ENCODE peak calls at places on chromosomes 5 and 9, in ten cellular contexts. Y is tibial nerve, G is Peyer's patch, M is ovary, Q is testis, E is upper lobe of right lung, I is stomach, K is cardiac muscle cell, Z is left lung, R is psoas muscle. V is an unnamed sample.
A peak's percentile ranks its signal among the peaks of the same experiment; 100 is the strongest.

GRCh38 chr5:8689773-8690172 is 820.8 kb downstream of the MTRR start:
- DNase-seq in Y (no peak), M (no peak), K (no peak), Q (no peak), R (no peak), I (no peak), Z (no peak), E (no peak), G (no peak), V (no peak)

GRCh38 chr5:24644757-24645156 is at the start of gene CDH10:
- DNase-seq in M (no peak), R (no peak), Q (peak; percentile 67), Z (no peak), K (peak; percentile 79), I (no peak), G (no peak), Y (no peak), E (no peak), V (no peak)

GRCh38 chr9:98709968-98710965 is 1.5 kb upstream of the GABBR2 start:
- DNase-seq in R (no peak), Y (no peak), E (no peak), Q (peak; percentile 30), G (no peak), Z (no peak), M (no peak), I (no peak), K (peak; percentile 77), V (no peak)

GRCh38 chr9:93623736-93624135 is 47.4 kb downstream of the PHF2 start:
- DNase-seq in I (no peak), G (no peak), Y (no peak), M (no peak), Z (no peak), K (no peak), R (no peak), Q (no peak), E (no peak), V (no peak)

GRCh38 chr5:18394154-18394804 is 760.0 kb downstream of the TAF11L14 start:
- DNase-seq in M (peak; percentile 43), K (peak; percentile 77), E (peak; percentile 78), Z (peak; percentile 42), Y (peak; percentile 18), I (peak; percentile 48), Q (peak; percentile 70), R (peak; percentile 27), G (no peak), V (no peak)

GRCh38 chr5:127909078-127909477 is 174.5 kb upstream of the SLC12A2 start:
- DNase-seq in Y (no peak), E (no peak), M (no peak), K (peak; percentile 66), Z (no peak), G (no peak), Q (peak; percentile 22), R (no peak), I (no peak), V (no peak)

GRCh38 chr5:107948377-107948776 is 277.6 kb upstream of the EFNA5 start:
- DNase-seq in K (no peak), M (no peak), E (no peak), Q (no peak), Y (no peak), R (no peak), G (no peak), Z (no peak), I (no peak), V (no peak)

GRCh38 chr5:89187883-89188465 is 305.0 kb upstream of the MEF2C start:
- DNase-seq in Y (no peak), Q (no peak), I (no peak), E (no peak), G (no peak), R (no peak), K (no peak), Z (no peak), M (no peak), V (no peak)

GRCh38 chr5:135544666-135545045 is 8.9 kb upstream of the NEUROG1 start:
- DNase-seq in K (no peak), G (no peak), Y (no peak), M (no peak), Z (no peak), I (no peak), E (no peak), R (no peak), Q (no peak), V (no peak)

GRCh38 chr9:89730715-89731114 is 125.9 kb downstream of the GADD45G start:
- DNase-seq in K (no peak), R (no peak), Z (peak; percentile 80), Q (peak; percentile 75), G (peak; percentile 34), Y (no peak), M (peak; percentile 60), E (peak; percentile 89), I (peak; percentile 87), V (no peak)

GRCh38 chr5:135040331-135041144 is 6.5 kb upstream of the PITX1 start:
- DNase-seq in G (no peak), Z (no peak), K (peak; percentile 56), R (no peak), Q (no peak), I (no peak), Y (no peak), M (no peak), E (no peak), V (no peak)

GRCh38 chr9:975740-976257 is 656 bp upstream of the DMRT3 start:
- DNase-seq in R (no peak), M (no peak), Q (no peak), K (no peak), Z (no peak), E (no peak), Y (no peak), G (no peak), I (no peak), V (no peak)

GRCh38 chr9:976805-977360 is 428 bp downstream of the DMRT3 start:
- DNase-seq in E (no peak), I (no peak), Y (no peak), R (no peak), Z (no peak), G (no peak), Q (no peak), K (no peak), M (no peak), V (no peak)

GRCh38 chr9:977361-978116 is 1.1 kb downstream of the DMRT3 start:
- DNase-seq in I (no peak), Y (no peak), E (no peak), M (no peak), Q (no peak), K (no peak), Z (no peak), G (no peak), R (no peak), V (no peak)

GRCh38 chr9:974993-975739 is 1.3 kb upstream of the DMRT3 start:
- DNase-seq in Y (no peak), I (no peak), M (no peak), Z (no peak), K (no peak), G (no peak), R (no peak), Q (no peak), E (no peak), V (no peak)

DNA sequence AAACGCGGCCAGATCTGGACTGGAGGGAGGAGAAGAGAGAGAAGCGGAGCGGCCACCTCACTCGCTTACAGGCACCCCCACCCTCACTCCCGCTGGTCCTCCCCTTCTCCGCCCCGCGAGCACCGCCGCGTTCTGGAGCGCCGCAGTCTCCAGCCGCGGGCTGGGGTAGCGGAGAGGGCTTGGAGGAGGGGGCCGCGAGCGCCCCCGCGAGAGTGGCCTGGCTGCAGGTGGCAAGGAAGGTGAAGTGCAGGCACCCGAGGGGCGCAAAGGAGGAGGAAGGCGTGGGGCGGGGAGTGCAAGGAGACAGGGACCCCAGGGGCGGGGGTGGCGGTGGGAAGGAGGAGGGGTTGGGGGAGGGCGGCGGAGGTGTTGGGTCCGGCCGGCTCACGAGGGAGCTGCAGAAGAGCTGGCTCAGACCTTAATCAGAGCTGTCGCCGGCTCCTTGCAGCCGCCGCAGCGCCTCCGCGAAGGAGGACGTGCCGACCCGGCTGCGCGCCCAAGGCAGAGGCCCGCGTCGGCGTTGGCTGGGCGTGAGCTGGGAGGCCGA is at the start of gene DMRT3:
- DNase-seq in E (no peak), Z (no peak), I (no peak), Y (no peak), Q (no peak), M (no peak), G (no peak), K (peak; percentile 45), R (no peak), V (no peak)
- H3K4me3 ChIP-seq in E (no peak within 1 kb of the TSS), Z (no peak within 1 kb of the TSS), I (no peak within 1 kb of the TSS), Y (peak within 1 kb of the TSS; percentile 38), Q (peak within 1 kb of the TSS; percentile 61), M (no peak within 1 kb of the TSS), G (no peak within 1 kb of the TSS), K (peak within 1 kb of the TSS; percentile 23), R (peak within 1 kb of the TSS; percentile 53), V (no peak within 1 kb of the TSS)

GRCh38 chr9:81266086-81266485 is 423.3 kb downstream of the TLE1 start:
- DNase-seq in G (no peak), Q (no peak), R (no peak), Y (no peak), Z (no peak), K (no peak), M (no peak), E (no peak), I (no peak), V (no peak)
- H3K27ac ChIP-seq in G (no peak overlapping the region), Q (no peak overlapping the region), R (no peak overlapping the region), Y (no peak overlapping the region), Z (no peak overlapping the region), K (no peak overlapping the region), M (no peak overlapping the region), E (no peak overlapping the region), I (no peak overlapping the region), V (no peak overlapping the region)

GRCh38 chr5:173327084-173327947 is 898 bp downstream of the STC2 start:
- DNase-seq in I (no peak), M (no peak), Z (no peak), R (no peak), Y (no peak), Q (no peak), E (no peak), K (peak; percentile 50), G (no peak), V (no peak)
- H3K4me3 ChIP-seq in I (peak overlapping the region; percentile 41), M (peak overlapping the region; percentile 12), Z (peak overlapping the region; percentile 42), R (peak overlapping the region; percentile 72), Y (peak overlapping the region; percentile 47), Q (peak overlapping the region; percentile 48), E (peak overlapping the region; percentile 46), K (peak overlapping the region; percentile 73), G (no peak overlapping the region), V (no peak overlapping the region)

GRCh38 chr5:104513194-104513602 is 950.6 kb upstream of the NUDT12 start:
- DNase-seq in R (no peak), Z (no peak), Y (no peak), Q (no peak), G (no peak), I (no peak), M (no peak), K (no peak), E (no peak), V (no peak)
- H3K27ac ChIP-seq in R (no peak overlapping the region), Z (no peak overlapping the region), Y (no peak overlapping the region), Q (no peak overlapping the region), G (no peak overlapping the region), I (no peak overlapping the region), M (no peak overlapping the region), K (no peak overlapping the region), E (no peak overlapping the region), V (no peak overlapping the region)

V was measured in aorta.